ENCODE peak calls at places on chromosome 15, in five cellular contexts. One of them, this sample, is unnamed.

GRCh38 chr15:101390462-101390861 is 95.4 kb upstream of the SNRPA1 start:
- DNase-seq in RKO: no peak
- DNase-seq in RPMI7951: no peak
- DNase-seq in GM20000: no peak
- DNase-seq in stimulated activated CD4-positive, alpha-beta T cell treated with anti-CD3 and anti-CD28 coated beads, Interleukin-4, amount 100 ng/mL, for 24 hours: no peak
- DNase-seq in this sample: no peak

GRCh38 chr15:70701891-70702568 is 61.3 kb downstream of the UACA start:
- DNase-seq in stimulated activated CD4-positive, alpha-beta T cell treated with anti-CD3 and anti-CD28 coated beads, Interleukin-4, amount 100 ng/mL, for 24 hours: no peak
- DNase-seq in RPMI7951: peak
- DNase-seq in GM20000: no peak
- DNase-seq in RKO: peak
- DNase-seq in this sample: peak

GRCh38 chr15:41849204-41849603 is 10.6 kb downstream of the PLA2G4B start:
- DNase-seq in RKO: no peak
- DNase-seq in RPMI7951: no peak
- DNase-seq in GM20000: no peak
- DNase-seq in stimulated activated CD4-positive, alpha-beta T cell treated with anti-CD3 and anti-CD28 coated beads, Interleukin-4, amount 100 ng/mL, for 24 hours: no peak
- DNase-seq in this sample: no peak

GRCh38 chr15:69561071-69561784 is 108.6 kb downstream of the RPLP1 start:
- DNase-seq in stimulated activated CD4-positive, alpha-beta T cell treated with anti-CD3 and anti-CD28 coated beads, Interleukin-4, amount 100 ng/mL, for 24 hours: no peak
- DNase-seq in GM20000: no peak
- DNase-seq in RKO: no peak
- DNase-seq in RPMI7951: no peak
- DNase-seq in this sample: no peak

GRCh38 chr15:62066663-62067447 is at the start of gene C2CD4A:
- DNase-seq in RPMI7951: no peak
- DNase-seq in GM20000: peak
- DNase-seq in stimulated activated CD4-positive, alpha-beta T cell treated with anti-CD3 and anti-CD28 coated beads, Interleukin-4, amount 100 ng/mL, for 24 hours: peak
- DNase-seq in RKO: peak
- DNase-seq in this sample: no peak

GRCh38 chr15:90210593-90210992 is 9.5 kb downstream of the SEMA4B start:
- DNase-seq in RKO: no peak
- DNase-seq in RPMI7951: no peak
- DNase-seq in stimulated activated CD4-positive, alpha-beta T cell treated with anti-CD3 and anti-CD28 coated beads, Interleukin-4, amount 100 ng/mL, for 24 hours: no peak
- DNase-seq in GM20000: no peak
- DNase-seq in this sample: no peak

GRCh38 chr15:45205192-45205591 is 17.4 kb upstream of the SHF start:
- DNase-seq in RKO: peak
- DNase-seq in RPMI7951: peak
- DNase-seq in GM20000: peak
- DNase-seq in stimulated activated CD4-positive, alpha-beta T cell treated with anti-CD3 and anti-CD28 coated beads, Interleukin-4, amount 100 ng/mL, for 24 hours: peak
- DNase-seq in this sample: peak

GRCh38 chr15:77415450-77416448 is 4.2 kb downstream of the PEAK1 start:
- DNase-seq in stimulated activated CD4-positive, alpha-beta T cell treated with anti-CD3 and anti-CD28 coated beads, Interleukin-4, amount 100 ng/mL, for 24 hours: no peak
- DNase-seq in RPMI7951: peak
- DNase-seq in GM20000: no peak
- DNase-seq in RKO: no peak
- DNase-seq in this sample: no peak

GRCh38 chr15:56893349-56893678 is 25.1 kb upstream of the TCF12 start:
- DNase-seq in RPMI7951: no peak
- DNase-seq in stimulated activated CD4-positive, alpha-beta T cell treated with anti-CD3 and anti-CD28 coated beads, Interleukin-4, amount 100 ng/mL, for 24 hours: no peak
- DNase-seq in RKO: no peak
- DNase-seq in GM20000: no peak
- DNase-seq in this sample: no peak

GRCh38 chr15:95192923-95193322 is 961.6 kb downstream of the MCTP2 start:
- DNase-seq in RPMI7951: peak
- DNase-seq in RKO: no peak
- DNase-seq in GM20000: no peak
- DNase-seq in stimulated activated CD4-positive, alpha-beta T cell treated with anti-CD3 and anti-CD28 coated beads, Interleukin-4, amount 100 ng/mL, for 24 hours: no peak
- DNase-seq in this sample: no peak

GRCh38 chr15:58307313-58307961 is 124.4 kb upstream of the LIPC start:
- DNase-seq in RKO: no peak
- DNase-seq in RPMI7951: peak
- DNase-seq in stimulated activated CD4-positive, alpha-beta T cell treated with anti-CD3 and anti-CD28 coated beads, Interleukin-4, amount 100 ng/mL, for 24 hours: no peak
- DNase-seq in GM20000: no peak
- DNase-seq in this sample: no peak

GRCh38 chr15:83692820-83693581 is 39.1 kb downstream of the ADAMTSL3 start:
- DNase-seq in stimulated activated CD4-positive, alpha-beta T cell treated with anti-CD3 and anti-CD28 coated beads, Interleukin-4, amount 100 ng/mL, for 24 hours: no peak
- DNase-seq in RKO: no peak
- DNase-seq in GM20000: no peak
- DNase-seq in RPMI7951: no peak
- DNase-seq in this sample: no peak

GRCh38 chr15:64443747-64444621 is 16.4 kb upstream of the ZNF609 start:
- DNase-seq in RKO: peak
- DNase-seq in GM20000: peak
- DNase-seq in RPMI7951: peak
- DNase-seq in stimulated activated CD4-positive, alpha-beta T cell treated with anti-CD3 and anti-CD28 coated beads, Interleukin-4, amount 100 ng/mL, for 24 hours: peak
- DNase-seq in this sample: no peak

GRCh38 chr15:39701988-39702387 is 80.7 kb downstream of the FSIP1 start:
- DNase-seq in stimulated activated CD4-positive, alpha-beta T cell treated with anti-CD3 and anti-CD28 coated beads, Interleukin-4, amount 100 ng/mL, for 24 hours: no peak
- DNase-seq in RPMI7951: no peak
- DNase-seq in RKO: no peak
- DNase-seq in GM20000: no peak
- DNase-seq in this sample: no peak

GRCh38 chr15:91849749-91850161 is 3.8 kb upstream of the SLCO3A1 start:
- DNase-seq in RPMI7951: peak
- DNase-seq in RKO: peak
- DNase-seq in GM20000: no peak
- DNase-seq in stimulated activated CD4-positive, alpha-beta T cell treated with anti-CD3 and anti-CD28 coated beads, Interleukin-4, amount 100 ng/mL, for 24 hours: no peak
- DNase-seq in this sample: peak

GRCh38 chr15:50820808-50821382 is 55.4 kb upstream of the SPPL2A start:
- DNase-seq in RPMI7951: peak
- DNase-seq in stimulated activated CD4-positive, alpha-beta T cell treated with anti-CD3 and anti-CD28 coated beads, Interleukin-4, amount 100 ng/mL, for 24 hours: no peak
- DNase-seq in RKO: no peak
- DNase-seq in GM20000: no peak
- DNase-seq in this sample: peak

GRCh38 chr15:74402873-74403589 is 30.7 kb downstream of the SEMA7A start:
- DNase-seq in GM20000: peak
- DNase-seq in RKO: no peak
- DNase-seq in stimulated activated CD4-positive, alpha-beta T cell treated with anti-CD3 and anti-CD28 coated beads, Interleukin-4, amount 100 ng/mL, for 24 hours: peak
- DNase-seq in RPMI7951: peak
- DNase-seq in this sample: no peak

GRCh38 chr15:76968310-76968709 is 26.6 kb upstream of the PSTPIP1 start:
- DNase-seq in GM20000: no peak
- DNase-seq in RKO: no peak
- DNase-seq in stimulated activated CD4-positive, alpha-beta T cell treated with anti-CD3 and anti-CD28 coated beads, Interleukin-4, amount 100 ng/mL, for 24 hours: no peak
- DNase-seq in RPMI7951: no peak
- DNase-seq in this sample: no peak

GRCh38 chr15:74608776-74609175 is 6.9 kb upstream of the CLK3 start:
- DNase-seq in RPMI7951: no peak
- DNase-seq in GM20000: no peak
- DNase-seq in RKO: no peak
- DNase-seq in stimulated activated CD4-positive, alpha-beta T cell treated with anti-CD3 and anti-CD28 coated beads, Interleukin-4, amount 100 ng/mL, for 24 hours: no peak
- DNase-seq in this sample: no peak

GRCh38 chr15:37973856-37974255 is 39.4 kb downstream of the TMCO5A start:
- DNase-seq in RPMI7951: no peak
- DNase-seq in stimulated activated CD4-positive, alpha-beta T cell treated with anti-CD3 and anti-CD28 coated beads, Interleukin-4, amount 100 ng/mL, for 24 hours: no peak
- DNase-seq in RKO: no peak
- DNase-seq in GM20000: no peak
- DNase-seq in this sample: no peak

GRCh38 chr15:68310178-68310810 is 32.7 kb downstream of the FEM1B start:
- DNase-seq in RPMI7951: no peak
- DNase-seq in RKO: no peak
- DNase-seq in stimulated activated CD4-positive, alpha-beta T cell treated with anti-CD3 and anti-CD28 coated beads, Interleukin-4, amount 100 ng/mL, for 24 hours: no peak
- DNase-seq in GM20000: no peak
- DNase-seq in this sample: no peak

GRCh38 chr15:99511865-99512632 is 53.7 kb upstream of the MEF2A start:
- DNase-seq in GM20000: peak
- DNase-seq in stimulated activated CD4-positive, alpha-beta T cell treated with anti-CD3 and anti-CD28 coated beads, Interleukin-4, amount 100 ng/mL, for 24 hours: no peak
- DNase-seq in RKO: no peak
- DNase-seq in RPMI7951: no peak
- DNase-seq in this sample: no peak

GRCh38 chr15:92848852-92849598 is 51.1 kb upstream of the CHD2 start:
- DNase-seq in RKO: no peak
- DNase-seq in RPMI7951: peak
- DNase-seq in GM20000: peak
- DNase-seq in stimulated activated CD4-positive, alpha-beta T cell treated with anti-CD3 and anti-CD28 coated beads, Interleukin-4, amount 100 ng/mL, for 24 hours: peak
- DNase-seq in this sample: no peak

GRCh38 chr15:60582370-60583036 is 103.6 kb upstream of the ICE2 start:
- DNase-seq in RPMI7951: no peak
- DNase-seq in GM20000: peak
- DNase-seq in stimulated activated CD4-positive, alpha-beta T cell treated with anti-CD3 and anti-CD28 coated beads, Interleukin-4, amount 100 ng/mL, for 24 hours: peak
- DNase-seq in RKO: no peak
- DNase-seq in this sample: no peak

GRCh38 chr15:95160316-95160715 is 929.0 kb downstream of the MCTP2 start:
- DNase-seq in RKO: no peak
- DNase-seq in GM20000: no peak
- DNase-seq in stimulated activated CD4-positive, alpha-beta T cell treated with anti-CD3 and anti-CD28 coated beads, Interleukin-4, amount 100 ng/mL, for 24 hours: no peak
- DNase-seq in RPMI7951: no peak
- DNase-seq in this sample: no peak

GRCh38 chr15:32682569-32682968 is 35.2 kb upstream of the GREM1 start:
- DNase-seq in RPMI7951: peak
- DNase-seq in RKO: peak
- DNase-seq in stimulated activated CD4-positive, alpha-beta T cell treated with anti-CD3 and anti-CD28 coated beads, Interleukin-4, amount 100 ng/mL, for 24 hours: no peak
- DNase-seq in GM20000: no peak
- DNase-seq in this sample: no peak

GRCh38 chr15:25775317-25775912 is 87.7 kb downstream of the ATP10A start:
- DNase-seq in stimulated activated CD4-positive, alpha-beta T cell treated with anti-CD3 and anti-CD28 coated beads, Interleukin-4, amount 100 ng/mL, for 24 hours: no peak
- DNase-seq in RPMI7951: no peak
- DNase-seq in RKO: no peak
- DNase-seq in GM20000: peak
- DNase-seq in this sample: peak

GRCh38 chr15:73930371-73930770 is 4.1 kb downstream of the LOXL1 start:
- DNase-seq in RPMI7951: peak
- DNase-seq in GM20000: no peak
- DNase-seq in stimulated activated CD4-positive, alpha-beta T cell treated with anti-CD3 and anti-CD28 coated beads, Interleukin-4, amount 100 ng/mL, for 24 hours: no peak
- DNase-seq in RKO: no peak
- DNase-seq in this sample: no peak

GRCh38 chr15:62782100-62782791 is 260.3 kb upstream of the TPM1 start:
- DNase-seq in RKO: peak
- DNase-seq in RPMI7951: peak
- DNase-seq in stimulated activated CD4-positive, alpha-beta T cell treated with anti-CD3 and anti-CD28 coated beads, Interleukin-4, amount 100 ng/mL, for 24 hours: no peak
- DNase-seq in GM20000: peak
- DNase-seq in this sample: peak

GRCh38 chr15:88651293-88651692 is 12.5 kb downstream of the ISG20 start:
- DNase-seq in GM20000: no peak
- DNase-seq in RKO: no peak
- DNase-seq in RPMI7951: no peak
- DNase-seq in stimulated activated CD4-positive, alpha-beta T cell treated with anti-CD3 and anti-CD28 coated beads, Interleukin-4, amount 100 ng/mL, for 24 hours: no peak
- DNase-seq in this sample: no peak

GRCh38 chr15:50627351-50628055 is 59.1 kb downstream of the TRPM7 start:
- DNase-seq in GM20000: no peak
- DNase-seq in RPMI7951: peak
- DNase-seq in RKO: no peak
- DNase-seq in stimulated activated CD4-positive, alpha-beta T cell treated with anti-CD3 and anti-CD28 coated beads, Interleukin-4, amount 100 ng/mL, for 24 hours: no peak
- DNase-seq in this sample: no peak

GRCh38 chr15:97989330-97989729 is 28.8 kb downstream of the ARRDC4 start:
- DNase-seq in stimulated activated CD4-positive, alpha-beta T cell treated with anti-CD3 and anti-CD28 coated beads, Interleukin-4, amount 100 ng/mL, for 24 hours: no peak
- DNase-seq in RPMI7951: no peak
- DNase-seq in GM20000: no peak
- DNase-seq in RKO: no peak
- DNase-seq in this sample: no peak

This sample was measured in SK-MEL-5.